ENCODE peak calls at places on chromosomes 7 and 10, in six cellular contexts. I is gastrocnemius medialis, Y is SJSA1, S is mesendoderm, V is ovary, O is kidney epithelial cell. G is an unnamed sample.

GRCh38 chr10:74082319-74082718 is 68.3 kb downstream of the AP3M1 start:
- DNase-seq in I (no peak), Y (no peak), S (no peak), V (no peak), O (no peak), G (no peak)

GRCh38 chr7:4017785-4018184 is 664.3 kb upstream of the FOXK1 start:
- DNase-seq in I (no peak), Y (no peak), S (no peak), V (no peak), O (no peak), G (no peak)

GRCh38 chr7:65554-65953 is 126.8 kb upstream of the FAM20C start:
- DNase-seq in I (peak; percentile 25), Y (no peak), S (no peak), V (no peak), O (peak; percentile 52), G (no peak)

GRCh38 chr10:4984971-4985594 is 18.6 kb downstream of the AKR1C2 start:
- DNase-seq in I (no peak), Y (no peak), S (peak; percentile 49), V (no peak), O (peak; percentile 42), G (no peak)

GRCh38 chr10:8817303-8817702 is 762.8 kb downstream of the GATA3 start:
- DNase-seq in I (no peak), Y (no peak), S (no peak), V (no peak), O (no peak), G (no peak)

GRCh38 chr7:91850455-91850854 is 30.0 kb downstream of the MTERF1 start:
- DNase-seq in I (no peak), Y (no peak), S (peak; percentile 40), V (no peak), O (peak; percentile 42), G (no peak)

GRCh38 chr7:28658392-28658791 is 246.1 kb downstream of the CREB5 start:
- DNase-seq in I (no peak), Y (no peak), S (no peak), V (no peak), O (no peak), G (no peak)

GRCh38 chr10:77422491-77423338 is 214.9 kb downstream of the KCNMA1 start:
- DNase-seq in I (no peak), Y (no peak), S (no peak), V (no peak), O (no peak), G (no peak)

GRCh38 chr10:31709028-31709427 is 219.6 kb downstream of the ARHGAP12 start:
- DNase-seq in I (peak; percentile 71), Y (no peak), S (no peak), V (no peak), O (no peak), G (no peak)

GRCh38 chr7:149071641-149072437 is 18.7 kb downstream of the ZNF786 start:
- DNase-seq in I (no peak), Y (no peak), S (peak; percentile 91), V (no peak), O (no peak), G (peak; percentile 31)

GRCh38 chr7:101829374-101829773 is 11.9 kb downstream of the CUX1 start:
- DNase-seq in I (no peak), Y (no peak), S (no peak), V (no peak), O (no peak), G (no peak)

GRCh38 chr7:101829856-101830255 is 12.4 kb downstream of the CUX1 start:
- DNase-seq in I (no peak), Y (no peak), S (no peak), V (no peak), O (no peak), G (no peak)

GRCh38 chr7:101832681-101833375 is 15.4 kb downstream of the CUX1 start:
- DNase-seq in I (no peak), Y (no peak), S (no peak), V (no peak), O (no peak), G (no peak)

GRCh38 chr7:101833799-101834198 is 16.4 kb downstream of the CUX1 start:
- DNase-seq in I (no peak), Y (no peak), S (no peak), V (no peak), O (no peak), G (no peak)

DNA sequence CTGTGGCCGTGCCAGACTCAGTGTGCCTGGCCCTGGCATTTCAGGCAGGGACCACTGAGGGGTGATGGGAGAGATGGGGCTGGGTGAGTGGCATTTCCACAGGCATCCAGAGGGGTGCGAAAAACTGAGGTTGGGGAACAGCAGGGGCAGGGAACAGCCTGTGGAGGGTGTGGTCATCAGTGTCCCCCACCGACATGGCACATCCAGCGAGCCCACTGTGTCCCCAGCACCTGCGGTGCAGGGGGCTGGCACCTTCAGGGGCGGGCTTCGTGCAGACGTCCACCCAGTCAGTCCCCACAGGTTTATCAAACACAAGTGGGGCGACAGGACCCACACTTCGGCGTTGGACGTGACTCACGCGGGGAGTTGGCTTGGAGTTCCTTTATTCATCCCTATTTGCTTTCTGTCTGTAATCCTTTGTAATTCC is 14.8 kb downstream of the CUX1 start:
- DNase-seq in I (no peak), Y (no peak), S (no peak), V (no peak), O (no peak), G (no peak)
- H3K36me3 ChIP-seq in I (no peaks in the 10 kb centered on the region), Y (peaks cover 9% of the 10 kb centered on the region), S (no peaks in the 10 kb centered on the region), V (no peaks in the 10 kb centered on the region), O (no peaks in the 10 kb centered on the region), G (no peaks in the 10 kb centered on the region)

DNA sequence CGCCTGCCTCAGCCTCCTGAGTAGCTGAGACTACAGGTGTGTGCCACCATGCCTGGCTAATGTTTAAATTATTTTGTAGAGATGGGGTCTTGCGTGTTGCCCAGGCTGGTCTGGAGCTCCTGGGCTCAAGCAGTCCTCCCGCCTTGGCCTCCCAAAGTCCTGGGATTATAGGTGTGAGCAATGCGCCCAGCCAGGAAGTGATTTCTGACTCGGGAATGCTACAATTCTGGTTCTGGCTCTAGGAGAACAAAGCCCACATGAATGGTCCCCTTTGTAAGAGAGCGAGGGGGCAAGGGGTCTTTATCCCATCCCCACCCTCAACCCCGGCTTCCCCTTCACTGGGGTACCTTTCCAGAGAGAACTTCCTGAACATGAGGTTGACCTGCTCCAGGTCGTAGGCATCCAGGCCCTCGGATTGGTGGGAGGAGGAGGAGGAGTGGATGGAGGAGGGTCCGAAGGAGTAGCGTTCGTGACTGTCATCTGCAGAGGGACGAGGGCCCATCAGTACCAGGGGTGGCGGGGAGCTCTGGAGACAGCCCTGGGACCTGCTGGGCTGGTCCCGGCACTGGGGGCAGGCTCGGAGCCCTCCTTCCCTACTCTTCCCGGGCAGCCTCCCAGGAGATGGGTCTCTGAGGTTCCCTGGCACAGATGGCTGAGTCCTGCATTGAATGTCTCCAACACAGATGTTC is 79.9 kb upstream of the GNA12 start:
- DNase-seq in I (no peak), Y (no peak), S (peak; percentile 18), V (no peak), O (no peak), G (no peak)
- H3K36me3 ChIP-seq in I (no peaks in the 10 kb centered on the region), Y (no peaks in the 10 kb centered on the region), S (no peaks in the 10 kb centered on the region), V (no peaks in the 10 kb centered on the region), O (peaks cover 2% of the 10 kb centered on the region), G (no peaks in the 10 kb centered on the region)

DNA sequence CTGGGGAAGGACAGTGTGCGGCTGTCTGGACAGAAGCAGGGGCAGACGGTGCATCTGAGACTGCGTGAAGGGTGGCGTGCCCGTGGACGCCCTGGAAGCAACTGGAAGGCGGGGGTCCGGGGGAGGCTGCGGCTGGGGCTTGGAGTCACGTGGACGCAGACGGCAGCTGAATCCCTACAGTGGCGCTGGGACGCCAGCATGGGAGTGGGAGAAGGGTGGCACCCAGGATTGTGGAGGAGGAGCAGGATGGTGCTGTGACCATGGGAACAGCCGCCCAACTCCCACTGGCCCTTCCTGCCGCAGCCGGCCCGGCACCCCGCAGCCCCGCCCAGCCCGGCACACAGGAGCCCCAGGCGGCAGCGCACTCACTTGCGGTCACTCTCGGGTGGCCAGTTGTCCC is 9.7 kb downstream of the INTS1 start:
- DNase-seq in I (no peak), Y (no peak), S (no peak), V (no peak), O (no peak), G (no peak)
- H3K36me3 ChIP-seq in I (no peaks in the 10 kb centered on the region), Y (peaks cover 72% of the 10 kb centered on the region), S (peaks cover 5% of the 10 kb centered on the region), V (no peaks in the 10 kb centered on the region), O (peaks cover 1% of the 10 kb centered on the region), G (peaks cover 16% of the 10 kb centered on the region)

GRCh38 chr7:73447121-73447520 is 13.5 kb downstream of the FZD9 start:
- DNase-seq in I (no peak), Y (no peak), S (no peak), V (no peak), O (no peak), G (no peak)
- H3K36me3 ChIP-seq in I (no peaks in the 10 kb centered on the region), Y (peaks cover 100% of the 10 kb centered on the region), S (peaks cover 39% of the 10 kb centered on the region), V (no peaks in the 10 kb centered on the region), O (peaks cover 9% of the 10 kb centered on the region), G (peaks cover 56% of the 10 kb centered on the region)

GRCh38 chr10:103124420-103125096 is 68.5 kb downstream of the NT5C2 start:
- DNase-seq in I (no peak), Y (no peak), S (no peak), V (no peak), O (no peak), G (no peak)
- H3K36me3 ChIP-seq in I (no peaks in the 10 kb centered on the region), Y (peaks cover 22% of the 10 kb centered on the region), S (no peaks in the 10 kb centered on the region), V (no peaks in the 10 kb centered on the region), O (no peaks in the 10 kb centered on the region), G (peaks cover 6% of the 10 kb centered on the region)

GRCh38 chr7:155178096-155178495 is 108.0 kb downstream of the HTR5A start:
- DNase-seq in I (no peak), Y (no peak), S (no peak), V (no peak), O (no peak), G (no peak)

GRCh38 chr7:155184923-155185322 is 112.8 kb upstream of the INSIG1 start:
- DNase-seq in I (no peak), Y (no peak), S (no peak), V (no peak), O (no peak), G (no peak)

GRCh38 chr7:155183655-155184054 is 113.5 kb downstream of the HTR5A start:
- DNase-seq in I (no peak), Y (no peak), S (no peak), V (no peak), O (no peak), G (no peak)

GRCh38 chr7:155181768-155182167 is 111.6 kb downstream of the HTR5A start:
- DNase-seq in I (no peak), Y (no peak), S (no peak), V (no peak), O (no peak), G (no peak)

GRCh38 chr7:155182406-155182970 is 112.4 kb downstream of the HTR5A start:
- DNase-seq in I (no peak), Y (no peak), S (no peak), V (no peak), O (no peak), G (no peak)
- H3K36me3 ChIP-seq in I (no peaks in the 10 kb centered on the region), Y (no peaks in the 10 kb centered on the region), S (no peaks in the 10 kb centered on the region), V (no peaks in the 10 kb centered on the region), O (no peaks in the 10 kb centered on the region), G (no peaks in the 10 kb centered on the region)